ENCODE peak calls at places on chromosomes 13 and 19, in seven cellular contexts. One of them, this sample, is unnamed.

GRCh38 chr13:50376895-50377575 is 361.8 kb downstream of the KCNRG start:
- DNase-seq in A549: no peak
- DNase-seq in IMR-90: no peak
- DNase-seq in ovary: no peak
- DNase-seq in cardiac fibroblast: no peak
- DNase-seq in body of pancreas: no peak
- DNase-seq in BJ: no peak
- DNase-seq in this sample: no peak

GRCh38 chr13:109610517-109610916 is 175.9 kb downstream of the IRS2 start:
- DNase-seq in A549: no peak
- DNase-seq in IMR-90: no peak
- DNase-seq in ovary: peak
- DNase-seq in cardiac fibroblast: peak
- DNase-seq in body of pancreas: peak
- DNase-seq in BJ: no peak
- DNase-seq in this sample: no peak

GRCh38 chr13:86383151-86383550 is 583.9 kb upstream of the SLITRK6 start:
- DNase-seq in A549: no peak
- DNase-seq in IMR-90: no peak
- DNase-seq in ovary: no peak
- DNase-seq in cardiac fibroblast: no peak
- DNase-seq in body of pancreas: no peak
- DNase-seq in BJ: no peak
- DNase-seq in this sample: peak

GRCh38 chr19:13366529-13367143 is 139.6 kb downstream of the CACNA1A start:
- DNase-seq in A549: peak
- DNase-seq in IMR-90: peak
- DNase-seq in ovary: no peak
- DNase-seq in cardiac fibroblast: peak
- DNase-seq in body of pancreas: no peak
- DNase-seq in BJ: no peak
- DNase-seq in this sample: no peak

GRCh38 chr19:42658148-42658547 is 63.4 kb upstream of the CEACAM8 start:
- DNase-seq in A549: no peak
- DNase-seq in IMR-90: peak
- DNase-seq in ovary: no peak
- DNase-seq in cardiac fibroblast: peak
- DNase-seq in body of pancreas: no peak
- DNase-seq in BJ: no peak
- DNase-seq in this sample: no peak

GRCh38 chr13:27130223-27131015 is 41.2 kb downstream of the USP12 start:
- DNase-seq in A549: no peak
- DNase-seq in IMR-90: peak
- DNase-seq in ovary: no peak
- DNase-seq in cardiac fibroblast: peak
- DNase-seq in body of pancreas: no peak
- DNase-seq in BJ: no peak
- DNase-seq in this sample: no peak

GRCh38 chr13:49580980-49581680 is 4.2 kb downstream of the RCBTB1 start:
- DNase-seq in A549: no peak
- DNase-seq in IMR-90: no peak
- DNase-seq in ovary: no peak
- DNase-seq in cardiac fibroblast: no peak
- DNase-seq in body of pancreas: no peak
- DNase-seq in BJ: no peak
- DNase-seq in this sample: no peak

GRCh38 chr19:8310342-8311055 is 2.3 kb upstream of the CD320 start:
- DNase-seq in A549: no peak
- DNase-seq in IMR-90: no peak
- DNase-seq in ovary: peak
- DNase-seq in cardiac fibroblast: no peak
- DNase-seq in body of pancreas: peak
- DNase-seq in BJ: no peak
- DNase-seq in this sample: no peak

GRCh38 chr13:19957320-19958118 is 1.0 kb upstream of the ZMYM2 start:
- DNase-seq in A549: peak
- DNase-seq in IMR-90: peak
- DNase-seq in ovary: peak
- DNase-seq in cardiac fibroblast: peak
- DNase-seq in body of pancreas: peak
- DNase-seq in BJ: no peak
- DNase-seq in this sample: no peak

GRCh38 chr13:26861951-26862350 is 101.4 kb upstream of the GPR12 start:
- DNase-seq in A549: no peak
- DNase-seq in IMR-90: no peak
- DNase-seq in ovary: no peak
- DNase-seq in cardiac fibroblast: no peak
- DNase-seq in body of pancreas: no peak
- DNase-seq in BJ: no peak
- DNase-seq in this sample: no peak

GRCh38 chr13:46639033-46639981 is 86.3 kb downstream of the LRCH1 start:
- DNase-seq in A549: no peak
- DNase-seq in IMR-90: no peak
- DNase-seq in ovary: no peak
- DNase-seq in cardiac fibroblast: no peak
- DNase-seq in body of pancreas: no peak
- DNase-seq in BJ: no peak
- DNase-seq in this sample: no peak

GRCh38 chr19:7792286-7792685 is 29.2 kb downstream of the CLEC4M start:
- DNase-seq in A549: no peak
- DNase-seq in IMR-90: peak
- DNase-seq in ovary: no peak
- DNase-seq in cardiac fibroblast: no peak
- DNase-seq in body of pancreas: no peak
- DNase-seq in BJ: no peak
- DNase-seq in this sample: no peak

GRCh38 chr19:40685563-40685962 is 4.9 kb downstream of the NUMBL start:
- DNase-seq in A549: no peak
- DNase-seq in IMR-90: no peak
- DNase-seq in ovary: no peak
- DNase-seq in cardiac fibroblast: no peak
- DNase-seq in body of pancreas: no peak
- DNase-seq in BJ: no peak
- DNase-seq in this sample: no peak

GRCh38 chr19:3547301-3547731 is 8.3 kb downstream of the TEKTIP1 start:
- DNase-seq in A549: no peak
- DNase-seq in IMR-90: no peak
- DNase-seq in ovary: peak
- DNase-seq in cardiac fibroblast: no peak
- DNase-seq in body of pancreas: no peak
- DNase-seq in BJ: no peak
- DNase-seq in this sample: no peak

GRCh38 chr19:15181394-15181793 is 19.4 kb downstream of the NOTCH3 start:
- DNase-seq in A549: no peak
- DNase-seq in IMR-90: no peak
- DNase-seq in ovary: no peak
- DNase-seq in cardiac fibroblast: no peak
- DNase-seq in body of pancreas: no peak
- DNase-seq in BJ: no peak
- DNase-seq in this sample: no peak

GRCh38 chr13:83153833-83154232 is 728.4 kb downstream of the SLITRK1 start:
- DNase-seq in A549: no peak
- DNase-seq in IMR-90: no peak
- DNase-seq in ovary: no peak
- DNase-seq in cardiac fibroblast: no peak
- DNase-seq in body of pancreas: no peak
- DNase-seq in BJ: no peak
- DNase-seq in this sample: no peak

GRCh38 chr13:47110833-47111240 is 214.0 kb upstream of the HTR2A start:
- DNase-seq in A549: no peak
- DNase-seq in IMR-90: no peak
- DNase-seq in ovary: no peak
- DNase-seq in cardiac fibroblast: no peak
- DNase-seq in body of pancreas: no peak
- DNase-seq in BJ: no peak
- DNase-seq in this sample: no peak

GRCh38 chr19:54600228-54600627 is 6.8 kb downstream of the LILRA1 start:
- DNase-seq in A549: no peak
- DNase-seq in IMR-90: no peak
- DNase-seq in ovary: no peak
- DNase-seq in cardiac fibroblast: no peak
- DNase-seq in body of pancreas: no peak
- DNase-seq in BJ: no peak
- DNase-seq in this sample: no peak

GRCh38 chr19:16118489-16119033 is 6.9 kb downstream of the RAB8A start:
- DNase-seq in A549: no peak
- DNase-seq in IMR-90: no peak
- DNase-seq in ovary: no peak
- DNase-seq in cardiac fibroblast: no peak
- DNase-seq in body of pancreas: no peak
- DNase-seq in BJ: no peak
- DNase-seq in this sample: no peak

GRCh38 chr19:18814063-18814462 is 17.7 kb upstream of the UPF1 start:
- DNase-seq in A549: no peak
- DNase-seq in IMR-90: no peak
- DNase-seq in ovary: no peak
- DNase-seq in cardiac fibroblast: peak
- DNase-seq in body of pancreas: no peak
- DNase-seq in BJ: no peak
- DNase-seq in this sample: no peak
- TF ChIP-seq CTCF in A549: no peak
- TF ChIP-seq CTCF in IMR-90: peak
- TF ChIP-seq CTCF in ovary: no peak
- TF ChIP-seq CTCF in cardiac fibroblast: no peak
- TF ChIP-seq CTCF in body of pancreas: no peak
- TF ChIP-seq CTCF in BJ: peak
- TF ChIP-seq CTCF in this sample: no peak

GRCh38 chr19:46015080-46015960 is 7.5 kb downstream of the PGLYRP1 start:
- DNase-seq in A549: peak
- DNase-seq in IMR-90: no peak
- DNase-seq in ovary: peak
- DNase-seq in cardiac fibroblast: no peak
- DNase-seq in body of pancreas: peak
- DNase-seq in BJ: no peak
- DNase-seq in this sample: no peak
- H3K4me3 ChIP-seq in A549: peak
- H3K4me3 ChIP-seq in IMR-90: no peak
- H3K4me3 ChIP-seq in ovary: no peak
- H3K4me3 ChIP-seq in cardiac fibroblast: no peak
- H3K4me3 ChIP-seq in body of pancreas: no peak
- H3K4me3 ChIP-seq in BJ: peak
- H3K4me3 ChIP-seq in this sample: no peak

GRCh38 chr13:79056706-79057105 is 349.3 kb downstream of the RBM26 start:
- DNase-seq in A549: no peak
- DNase-seq in IMR-90: no peak
- DNase-seq in ovary: no peak
- DNase-seq in cardiac fibroblast: no peak
- DNase-seq in body of pancreas: no peak
- DNase-seq in BJ: no peak
- DNase-seq in this sample: no peak
- TF ChIP-seq CTCF in A549: peak
- TF ChIP-seq CTCF in IMR-90: no peak
- TF ChIP-seq CTCF in ovary: no peak
- TF ChIP-seq CTCF in cardiac fibroblast: no peak
- TF ChIP-seq CTCF in body of pancreas: no peak
- TF ChIP-seq CTCF in BJ: no peak
- TF ChIP-seq CTCF in this sample: peak

DNA sequence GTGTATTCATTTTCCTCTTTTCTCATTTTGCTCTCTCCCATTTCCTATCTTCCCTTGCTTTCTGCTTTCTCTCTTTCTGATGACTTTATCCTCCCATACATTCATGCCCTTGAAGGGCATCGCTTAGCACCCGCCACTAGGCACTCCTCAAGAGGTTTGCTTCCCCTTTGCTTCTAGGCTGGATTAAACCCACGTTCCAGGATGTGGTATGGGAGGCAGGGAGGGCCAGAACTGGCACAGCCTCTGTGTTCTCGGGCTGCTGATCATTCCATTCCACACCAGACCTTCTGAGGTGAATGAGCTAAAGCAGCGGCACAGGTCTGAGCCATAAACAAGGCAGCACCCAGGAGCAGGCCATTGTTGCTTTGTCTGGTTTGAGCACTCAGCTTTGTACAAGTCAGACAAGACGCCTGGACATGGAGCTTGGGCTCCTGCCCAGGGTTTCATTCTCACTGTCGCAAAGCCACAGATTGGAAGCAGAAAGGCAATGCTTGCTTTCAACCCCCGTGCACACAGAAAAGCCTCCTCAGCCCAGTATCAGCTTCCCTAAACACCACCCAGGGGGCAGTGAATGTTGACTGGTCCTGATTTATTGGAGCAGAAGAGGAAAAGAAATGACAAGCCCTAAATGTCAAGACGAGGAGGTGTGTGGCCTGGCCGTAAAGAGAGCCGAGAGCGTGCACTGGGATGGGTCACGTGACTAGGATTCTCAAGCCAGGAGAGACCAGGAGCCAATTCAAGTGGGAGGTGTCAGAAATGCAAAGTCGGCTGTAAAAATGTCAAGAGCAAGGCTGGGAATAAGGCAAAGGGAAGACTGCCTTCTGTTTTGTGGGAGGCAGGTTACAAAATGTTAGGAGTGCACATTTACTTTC is 218.0 kb upstream of the SERP2 start:
- DNase-seq in A549: no peak
- DNase-seq in IMR-90: peak
- DNase-seq in ovary: peak
- DNase-seq in cardiac fibroblast: peak
- DNase-seq in body of pancreas: peak
- DNase-seq in BJ: peak
- DNase-seq in this sample: no peak
- H3K4me3 ChIP-seq in A549: no peak
- H3K4me3 ChIP-seq in IMR-90: peak
- H3K4me3 ChIP-seq in ovary: peak
- H3K4me3 ChIP-seq in cardiac fibroblast: no peak
- H3K4me3 ChIP-seq in body of pancreas: no peak
- H3K4me3 ChIP-seq in BJ: no peak
- H3K4me3 ChIP-seq in this sample: no peak

DNA sequence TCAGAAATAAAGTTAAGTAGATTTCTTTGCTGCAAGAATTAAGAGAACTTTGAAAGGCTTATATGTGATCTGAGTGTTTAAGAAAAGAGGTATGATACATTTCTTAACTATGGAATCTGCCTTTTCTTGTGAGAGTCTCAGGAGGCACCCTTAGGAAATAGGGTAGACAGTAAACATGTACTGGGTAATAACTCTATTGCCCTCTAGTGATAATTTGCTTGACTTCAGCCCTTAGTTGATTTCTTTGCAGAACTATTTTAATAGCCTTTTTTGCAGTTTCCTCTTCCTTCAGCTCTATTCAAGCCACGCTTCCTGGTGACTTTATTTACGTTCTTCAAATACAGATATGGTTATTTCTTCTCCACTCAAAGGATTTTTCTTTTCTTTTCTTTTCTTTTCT is 37.0 kb upstream of the CCNA1 start:
- DNase-seq in A549: peak
- DNase-seq in IMR-90: peak
- DNase-seq in ovary: no peak
- DNase-seq in cardiac fibroblast: peak
- DNase-seq in body of pancreas: no peak
- DNase-seq in BJ: peak
- DNase-seq in this sample: no peak
- TF ChIP-seq CTCF in A549: peak
- TF ChIP-seq CTCF in IMR-90: peak
- TF ChIP-seq CTCF in ovary: no peak
- TF ChIP-seq CTCF in cardiac fibroblast: peak
- TF ChIP-seq CTCF in body of pancreas: peak
- TF ChIP-seq CTCF in BJ: peak
- TF ChIP-seq CTCF in this sample: peak

This sample was measured in LNCaP clone FGC.